ENCODE peak calls at places on chromosomes 2 and 18, in ten cellular contexts. S is sciatic nerve; I is MCF 10A; N is stimulated activated CD8-positive, alpha-beta memory T cell treated with anti-CD3 and anti-CD28 coated beads, Interleukin-15, amount 100 ng/mL, for 48 hours; R is PC-9; U is NCI-H2171; Y is stimulated activated naive B cell treated with anti-CD40 and anti-IgM and Interleukin-4, amounts not matched to agents 10 μg/mL and 1 μg/mL and 100 μg/mL, for 72 hours; K is GM04504; E is K562; T is AG09309. D is an unnamed sample.

GRCh38 chr2:18516112-18516511 is 44.3 kb downstream of the RDH14 start:
- DNase-seq in S (no peak), I (no peak), N (no peak), R (no peak), U (no peak), Y (no peak), K (no peak), E (no peak), T (no peak), D (no peak)

GRCh38 chr2:10776231-10776977 is 36.2 kb downstream of the PDIA6 start:
- DNase-seq in S (peak), I (no peak), N (no peak), R (no peak), U (peak), Y (no peak), K (no peak), E (no peak), T (no peak), D (no peak)

GRCh38 chr2:187365315-187365714 is 82.7 kb downstream of the CALCRL start:
- DNase-seq in S (no peak), I (no peak), N (no peak), R (no peak), U (no peak), Y (no peak), K (no peak), E (no peak), T (no peak), D (no peak)

GRCh38 chr18:12776821-12777471 is 74.1 kb downstream of the PSMG2 start:
- DNase-seq in S (peak), I (no peak), N (no peak), R (no peak), U (no peak), Y (no peak), K (no peak), E (no peak), T (no peak), D (no peak)

GRCh38 chr2:156537147-156537546 is 101.0 kb downstream of the GPD2 start:
- DNase-seq in S (no peak), I (peak), N (no peak), R (no peak), U (no peak), Y (no peak), K (peak), E (no peak), T (peak), D (no peak)

GRCh38 chr2:25844089-25844488 is 34.2 kb downstream of the ASXL2 start:
- DNase-seq in S (no peak), I (peak), N (no peak), R (no peak), U (no peak), Y (no peak), K (peak), E (no peak), T (no peak), D (no peak)

GRCh38 chr18:10085405-10085804 is 171.6 kb downstream of the VAPA start:
- DNase-seq in S (no peak), I (no peak), N (no peak), R (no peak), U (no peak), Y (no peak), K (peak), E (no peak), T (no peak), D (no peak)

GRCh38 chr2:35962585-35962984 is 393.0 kb upstream of the CRIM1 start:
- DNase-seq in S (no peak), I (no peak), N (no peak), R (no peak), U (no peak), Y (no peak), K (no peak), E (no peak), T (no peak), D (no peak)

GRCh38 chr2:144198116-144198515 is 321.8 kb downstream of the ZEB2 start:
- DNase-seq in S (no peak), I (peak), N (no peak), R (no peak), U (no peak), Y (no peak), K (no peak), E (no peak), T (no peak), D (peak)

GRCh38 chr2:10500601-10501361 is 52.7 kb upstream of the ODC1 start:
- DNase-seq in S (peak), I (peak), N (no peak), R (no peak), U (no peak), Y (no peak), K (no peak), E (no peak), T (no peak), D (peak)

GRCh38 chr2:217914878-217915277 is 87.9 kb downstream of the TNS1 start:
- DNase-seq in S (no peak), I (no peak), N (no peak), R (no peak), U (no peak), Y (no peak), K (no peak), E (no peak), T (no peak), D (no peak)

GRCh38 chr2:204024906-204025475 is 88.4 kb downstream of the ICOS start:
- DNase-seq in S (no peak), I (no peak), N (no peak), R (no peak), U (no peak), Y (no peak), K (no peak), E (no peak), T (no peak), D (no peak)

GRCh38 chr2:8677646-8678592 is 3.9 kb upstream of the ID2 start:
- DNase-seq in S (no peak), I (peak), N (no peak), R (no peak), U (peak), Y (no peak), K (no peak), E (peak), T (no peak), D (no peak)

GRCh38 chr2:197210450-197210849 is 100.1 kb downstream of the ANKRD44 start:
- DNase-seq in S (no peak), I (no peak), N (no peak), R (no peak), U (no peak), Y (no peak), K (no peak), E (peak), T (no peak), D (no peak)

GRCh38 chr2:182300603-182301002 is 126.2 kb downstream of the PDE1A start:
- DNase-seq in S (no peak), I (peak), N (no peak), R (no peak), U (no peak), Y (no peak), K (no peak), E (no peak), T (no peak), D (no peak)

GRCh38 chr2:200829258-200829655 is 17.5 kb downstream of the BZW1 start:
- DNase-seq in S (no peak), I (no peak), N (no peak), R (no peak), U (no peak), Y (no peak), K (no peak), E (no peak), T (no peak), D (no peak)

GRCh38 chr2:160085662-160086061 is 23.2 kb upstream of the PLA2R1 start:
- DNase-seq in S (no peak), I (no peak), N (no peak), R (no peak), U (no peak), Y (no peak), K (no peak), E (peak), T (no peak), D (no peak)

GRCh38 chr2:97713296-97714083 is at the start of gene ZAP70:
- DNase-seq in S (no peak), I (no peak), N (peak), R (no peak), U (no peak), Y (no peak), K (no peak), E (no peak), T (no peak), D (no peak)

GRCh38 chr18:52216104-52216503 is 123.9 kb upstream of the DCC start:
- DNase-seq in S (no peak), I (no peak), N (no peak), R (no peak), U (no peak), Y (no peak), K (no peak), E (no peak), T (no peak), D (no peak)

GRCh38 chr2:12119841-12120240 is 373.4 kb downstream of the LPIN1 start:
- DNase-seq in S (no peak), I (peak), N (no peak), R (no peak), U (no peak), Y (no peak), K (no peak), E (no peak), T (peak), D (no peak)

GRCh38 chr18:22606563-22607283 is 189.0 kb upstream of the CTAGE1 start:
- DNase-seq in S (no peak), I (no peak), N (no peak), R (no peak), U (no peak), Y (no peak), K (no peak), E (no peak), T (no peak), D (no peak)

GRCh38 chr2:199775297-199775696 is 75.7 kb downstream of the FTCDNL1 start:
- DNase-seq in S (no peak), I (no peak), N (no peak), R (no peak), U (no peak), Y (no peak), K (peak), E (no peak), T (peak), D (no peak)

GRCh38 chr2:226963528-226963927 is 127.7 kb downstream of the RHBDD1 start:
- DNase-seq in S (no peak), I (peak), N (no peak), R (no peak), U (no peak), Y (no peak), K (no peak), E (no peak), T (peak), D (peak)

GRCh38 chr18:46917808-46918600 is 602 bp downstream of the KATNAL2 start:
- DNase-seq in S (peak), I (no peak), N (no peak), R (peak), U (peak), Y (no peak), K (no peak), E (peak), T (no peak), D (no peak)

GRCh38 chr2:43880952-43881351 is 42.2 kb downstream of the ABCG8 start:
- DNase-seq in S (no peak), I (no peak), N (no peak), R (no peak), U (no peak), Y (no peak), K (no peak), E (no peak), T (no peak), D (no peak)

GRCh38 chr2:26483957-26484565 is 6.1 kb upstream of the OTOF start:
- DNase-seq in S (no peak), I (no peak), N (no peak), R (no peak), U (no peak), Y (no peak), K (no peak), E (no peak), T (no peak), D (no peak)

D was measured in keratinocyte.